ENCODE peak calls at places on chromosomes 3 and 15, in six cellular contexts. One of them, this sample, is unnamed.

GRCh38 chr3:129627350-129628168 is 21.1 kb upstream of the PLXND1 start:
- DNase-seq in Calu3: peak
- DNase-seq in AG04450: no peak
- DNase-seq in B cell: peak
- DNase-seq in natural killer cell: peak
- DNase-seq in fibroblast of mammary gland: peak
- DNase-seq in this sample: peak

GRCh38 chr3:120157681-120158080 is 63.4 kb upstream of the GSK3B start:
- DNase-seq in B cell: no peak
- DNase-seq in natural killer cell: no peak
- DNase-seq in AG04450: no peak
- DNase-seq in Calu3: no peak
- DNase-seq in fibroblast of mammary gland: no peak
- DNase-seq in this sample: no peak

GRCh38 chr3:50251220-50251619 is 15.2 kb downstream of the GNAI2 start:
- DNase-seq in AG04450: no peak
- DNase-seq in fibroblast of mammary gland: peak
- DNase-seq in B cell: no peak
- DNase-seq in Calu3: peak
- DNase-seq in natural killer cell: no peak
- DNase-seq in this sample: no peak

GRCh38 chr15:68843425-68844311 is 23.0 kb upstream of the ANP32A start:
- DNase-seq in AG04450: no peak
- DNase-seq in fibroblast of mammary gland: peak
- DNase-seq in Calu3: no peak
- DNase-seq in natural killer cell: peak
- DNase-seq in B cell: peak
- DNase-seq in this sample: no peak

GRCh38 chr3:129022114-129022994 is 21.2 kb downstream of the EFCC1 start:
- DNase-seq in natural killer cell: no peak
- DNase-seq in fibroblast of mammary gland: peak
- DNase-seq in Calu3: no peak
- DNase-seq in AG04450: peak
- DNase-seq in B cell: no peak
- DNase-seq in this sample: no peak

GRCh38 chr3:133209871-133210550 is 171.8 kb downstream of the TMEM108 start:
- DNase-seq in AG04450: peak
- DNase-seq in fibroblast of mammary gland: peak
- DNase-seq in B cell: no peak
- DNase-seq in natural killer cell: no peak
- DNase-seq in Calu3: no peak
- DNase-seq in this sample: no peak

GRCh38 chr3:155083313-155083905 is 3.3 kb downstream of the MME start:
- DNase-seq in fibroblast of mammary gland: no peak
- DNase-seq in AG04450: no peak
- DNase-seq in B cell: no peak
- DNase-seq in Calu3: no peak
- DNase-seq in natural killer cell: no peak
- DNase-seq in this sample: no peak

GRCh38 chr15:101372149-101372577 is 77.1 kb upstream of the SNRPA1 start:
- DNase-seq in Calu3: no peak
- DNase-seq in B cell: no peak
- DNase-seq in natural killer cell: no peak
- DNase-seq in fibroblast of mammary gland: peak
- DNase-seq in AG04450: peak
- DNase-seq in this sample: no peak

GRCh38 chr15:74313889-74314288 is 53.6 kb downstream of the CYP11A1 start:
- DNase-seq in AG04450: no peak
- DNase-seq in Calu3: no peak
- DNase-seq in fibroblast of mammary gland: no peak
- DNase-seq in B cell: no peak
- DNase-seq in natural killer cell: no peak
- DNase-seq in this sample: no peak

GRCh38 chr3:177483182-177483967 is 286.1 kb upstream of the TBL1XR1 start:
- DNase-seq in Calu3: peak
- DNase-seq in B cell: no peak
- DNase-seq in natural killer cell: no peak
- DNase-seq in fibroblast of mammary gland: no peak
- DNase-seq in AG04450: no peak
- DNase-seq in this sample: no peak

GRCh38 chr3:194588741-194589140 is 44.5 kb downstream of the TMEM44 start:
- DNase-seq in fibroblast of mammary gland: peak
- DNase-seq in Calu3: no peak
- DNase-seq in natural killer cell: no peak
- DNase-seq in AG04450: no peak
- DNase-seq in B cell: no peak
- DNase-seq in this sample: no peak

GRCh38 chr3:194588236-194588635 is 45.0 kb downstream of the TMEM44 start:
- DNase-seq in natural killer cell: no peak
- DNase-seq in fibroblast of mammary gland: no peak
- DNase-seq in AG04450: no peak
- DNase-seq in B cell: no peak
- DNase-seq in Calu3: no peak
- DNase-seq in this sample: no peak

GRCh38 chr3:194586839-194587238 is 46.4 kb downstream of the TMEM44 start:
- DNase-seq in natural killer cell: no peak
- DNase-seq in B cell: no peak
- DNase-seq in Calu3: no peak
- DNase-seq in AG04450: no peak
- DNase-seq in fibroblast of mammary gland: peak
- DNase-seq in this sample: peak

GRCh38 chr3:194585880-194586281 is 47.3 kb downstream of the TMEM44 start:
- DNase-seq in B cell: no peak
- DNase-seq in natural killer cell: no peak
- DNase-seq in Calu3: no peak
- DNase-seq in fibroblast of mammary gland: no peak
- DNase-seq in AG04450: no peak
- DNase-seq in this sample: no peak

GRCh38 chr3:194587438-194587931 is 45.7 kb downstream of the TMEM44 start:
- DNase-seq in B cell: no peak
- DNase-seq in fibroblast of mammary gland: peak
- DNase-seq in AG04450: no peak
- DNase-seq in natural killer cell: no peak
- DNase-seq in Calu3: no peak
- DNase-seq in this sample: peak
- TF ChIP-seq CTCF in B cell: no peak
- TF ChIP-seq CTCF in fibroblast of mammary gland: no peak
- TF ChIP-seq CTCF in AG04450: no peak
- TF ChIP-seq CTCF in natural killer cell: no peak
- TF ChIP-seq CTCF in Calu3: no peak
- TF ChIP-seq CTCF in this sample: no peak

GRCh38 chr3:171168086-171168485 is 141.6 kb upstream of the SLC2A2 start:
- DNase-seq in B cell: no peak
- DNase-seq in AG04450: no peak
- DNase-seq in natural killer cell: no peak
- DNase-seq in Calu3: peak
- DNase-seq in fibroblast of mammary gland: peak
- DNase-seq in this sample: no peak
- TF ChIP-seq CTCF in B cell: no peak
- TF ChIP-seq CTCF in AG04450: peak
- TF ChIP-seq CTCF in natural killer cell: no peak
- TF ChIP-seq CTCF in Calu3: peak
- TF ChIP-seq CTCF in fibroblast of mammary gland: peak
- TF ChIP-seq CTCF in this sample: no peak

DNA sequence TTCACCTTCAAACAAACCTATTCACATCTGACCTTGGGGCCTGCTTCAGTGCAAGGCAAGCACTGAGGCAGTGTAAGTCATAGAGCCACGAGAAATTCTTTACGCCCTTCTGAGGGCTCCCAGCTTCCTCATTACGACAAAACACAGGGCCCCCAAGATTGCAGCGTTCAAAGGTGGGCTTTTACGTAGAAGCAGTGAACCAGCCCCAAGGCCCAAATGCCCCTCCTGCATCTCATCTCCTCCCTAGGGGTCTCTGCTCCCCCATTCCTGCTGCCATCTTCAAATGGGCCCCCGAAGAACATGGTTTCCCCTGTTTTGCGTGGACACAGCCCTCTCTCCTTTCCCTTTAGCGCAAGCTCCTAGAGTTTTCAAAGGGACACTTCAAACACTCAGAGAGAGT is 285.1 kb downstream of the MEX3B start:
- DNase-seq in natural killer cell: no peak
- DNase-seq in Calu3: no peak
- DNase-seq in B cell: no peak
- DNase-seq in AG04450: no peak
- DNase-seq in fibroblast of mammary gland: no peak
- DNase-seq in this sample: no peak
- TF ChIP-seq CTCF in natural killer cell: no peak
- TF ChIP-seq CTCF in Calu3: no peak
- TF ChIP-seq CTCF in B cell: no peak
- TF ChIP-seq CTCF in AG04450: no peak
- TF ChIP-seq CTCF in fibroblast of mammary gland: no peak
- TF ChIP-seq CTCF in this sample: no peak

GRCh38 chr3:76728411-76728810 is 311.5 kb upstream of the ROBO2 start:
- DNase-seq in natural killer cell: no peak
- DNase-seq in B cell: no peak
- DNase-seq in Calu3: no peak
- DNase-seq in fibroblast of mammary gland: no peak
- DNase-seq in AG04450: no peak
- DNase-seq in this sample: no peak
- TF ChIP-seq CTCF in natural killer cell: no peak
- TF ChIP-seq CTCF in B cell: no peak
- TF ChIP-seq CTCF in Calu3: no peak
- TF ChIP-seq CTCF in fibroblast of mammary gland: no peak
- TF ChIP-seq CTCF in AG04450: no peak
- TF ChIP-seq CTCF in this sample: no peak

GRCh38 chr15:72770673-72771328 is 12.8 kb downstream of the ADPGK start:
- DNase-seq in AG04450: no peak
- DNase-seq in B cell: no peak
- DNase-seq in Calu3: no peak
- DNase-seq in natural killer cell: no peak
- DNase-seq in fibroblast of mammary gland: peak
- DNase-seq in this sample: no peak
- TF ChIP-seq CTCF in AG04450: peak
- TF ChIP-seq CTCF in B cell: peak
- TF ChIP-seq CTCF in Calu3: no peak
- TF ChIP-seq CTCF in natural killer cell: no peak
- TF ChIP-seq CTCF in fibroblast of mammary gland: peak
- TF ChIP-seq CTCF in this sample: no peak

GRCh38 chr3:157294953-157295352 is 135.0 kb upstream of the CCNL1 start:
- DNase-seq in fibroblast of mammary gland: no peak
- DNase-seq in AG04450: no peak
- DNase-seq in Calu3: no peak
- DNase-seq in B cell: no peak
- DNase-seq in natural killer cell: no peak
- DNase-seq in this sample: no peak
- TF ChIP-seq CTCF in fibroblast of mammary gland: no peak
- TF ChIP-seq CTCF in AG04450: no peak
- TF ChIP-seq CTCF in Calu3: no peak
- TF ChIP-seq CTCF in B cell: no peak
- TF ChIP-seq CTCF in natural killer cell: no peak
- TF ChIP-seq CTCF in this sample: no peak

GRCh38 chr15:94586099-94586498 is 354.7 kb downstream of the MCTP2 start:
- DNase-seq in B cell: no peak
- DNase-seq in Calu3: no peak
- DNase-seq in AG04450: no peak
- DNase-seq in fibroblast of mammary gland: no peak
- DNase-seq in natural killer cell: no peak
- DNase-seq in this sample: no peak

GRCh38 chr15:94580186-94580585 is 348.8 kb downstream of the MCTP2 start:
- DNase-seq in AG04450: no peak
- DNase-seq in natural killer cell: no peak
- DNase-seq in Calu3: no peak
- DNase-seq in B cell: no peak
- DNase-seq in fibroblast of mammary gland: no peak
- DNase-seq in this sample: no peak

GRCh38 chr15:94579261-94579660 is 347.9 kb downstream of the MCTP2 start:
- DNase-seq in natural killer cell: no peak
- DNase-seq in AG04450: no peak
- DNase-seq in Calu3: no peak
- DNase-seq in B cell: no peak
- DNase-seq in fibroblast of mammary gland: no peak
- DNase-seq in this sample: no peak

GRCh38 chr15:94584833-94585244 is 353.5 kb downstream of the MCTP2 start:
- DNase-seq in fibroblast of mammary gland: no peak
- DNase-seq in natural killer cell: no peak
- DNase-seq in Calu3: no peak
- DNase-seq in B cell: no peak
- DNase-seq in AG04450: no peak
- DNase-seq in this sample: no peak

GRCh38 chr15:94582368-94582767 is 351.0 kb downstream of the MCTP2 start:
- DNase-seq in natural killer cell: no peak
- DNase-seq in AG04450: no peak
- DNase-seq in Calu3: peak
- DNase-seq in B cell: no peak
- DNase-seq in fibroblast of mammary gland: no peak
- DNase-seq in this sample: no peak
- TF ChIP-seq CTCF in natural killer cell: peak
- TF ChIP-seq CTCF in AG04450: no peak
- TF ChIP-seq CTCF in Calu3: no peak
- TF ChIP-seq CTCF in B cell: no peak
- TF ChIP-seq CTCF in fibroblast of mammary gland: no peak
- TF ChIP-seq CTCF in this sample: no peak